ENCODE peak calls at places on chromosomes 13 and 19, in four cellular contexts. T is HT-29, D is C1 segment of cervical spinal cord, A is HTR-8/SVneo. H is an unnamed sample.

GRCh38 chr13:105069106-105069505 is 1466.4 kb downstream of the EFNB2 start:
- DNase-seq in T (no peak), D (no peak), A (no peak), H (no peak)

GRCh38 chr19:47471733-47472457 is at the start of gene SLC8A2:
- DNase-seq in T (peak), D (peak), A (peak), H (no peak)

GRCh38 chr13:45297456-45298205 is 43.4 kb downstream of the TPT1 start:
- DNase-seq in T (no peak), D (no peak), A (no peak), H (peak)

GRCh38 chr19:9727644-9728043 is 40.9 kb downstream of the ZNF846 start:
- DNase-seq in T (no peak), D (no peak), A (no peak), H (no peak)

GRCh38 chr19:927707-928401 is 2.0 kb downstream of the ARID3A start:
- DNase-seq in T (no peak), D (no peak), A (no peak), H (no peak)

GRCh38 chr19:18282021-18282787 is 782 bp upstream of the JUND start:
- DNase-seq in T (no peak), D (no peak), A (no peak), H (no peak)

GRCh38 chr13:44407891-44408290 is 34.3 kb downstream of the SERP2 start:
- DNase-seq in T (no peak), D (no peak), A (no peak), H (no peak)

GRCh38 chr19:13070425-13071140 is 32.1 kb downstream of the LYL1 start:
- DNase-seq in T (no peak), D (peak), A (no peak), H (peak)

GRCh38 chr19:37303591-37304171 is 67.2 kb upstream of the ZNF527 start:
- DNase-seq in T (no peak), D (no peak), A (no peak), H (no peak)

GRCh38 chr13:44068737-44069136 is 189.0 kb downstream of the LACC1 start:
- DNase-seq in T (peak), D (no peak), A (peak), H (no peak)

H was measured in dorsolateral prefrontal cortex.